ENCODE peak calls at places on chromosomes 12 and 14, in six cellular contexts. A is GM12865; O is HTR-8/SVneo; J is T-cell; S is CD4-positive, alpha-beta T cell; F is stimulated activated CD4-positive, alpha-beta T cell treated with anti-CD3 and anti-CD28 coated beads, Interleukin-1b, Interleukin-23, amount 100 ng/mL, for 24 hours. L is an unnamed sample.

GRCh38 chr12:76670776-76671175 is 93.1 kb upstream of the ZDHHC17 start:
- DNase-seq in A (no peak), O (peak; percentile 61), J (no peak), S (no peak), F (no peak), L (no peak)

GRCh38 chr14:22378181-22378580 is 210.8 kb downstream of the DAD1 start:
- DNase-seq in A (no peak), O (no peak), J (no peak), S (no peak), F (no peak), L (no peak)

GRCh38 chr12:118120579-118121363 is 15.2 kb upstream of the PEBP1 start:
- DNase-seq in A (peak; percentile 82), O (peak; percentile 89), J (peak; percentile 43), S (peak; percentile 46), F (peak; percentile 42), L (peak; percentile 64)

GRCh38 chr14:85527458-85527857 is 2.5 kb upstream of the FLRT2 start:
- DNase-seq in A (no peak), O (no peak), J (no peak), S (no peak), F (no peak), L (peak; percentile 79)

GRCh38 chr12:98939350-98939749 is 294.3 kb downstream of the APAF1 start:
- DNase-seq in A (peak; percentile 6), O (peak; percentile 2), J (no peak), S (no peak), F (no peak), L (peak; percentile 11)

GRCh38 chr12:127570793-127571360 is 696.1 kb upstream of the TMEM132C start:
- DNase-seq in A (no peak), O (no peak), J (no peak), S (no peak), F (no peak), L (no peak)

GRCh38 chr12:101424620-101425019 is 17.0 kb upstream of the ARL1 start:
- DNase-seq in A (no peak), O (no peak), J (no peak), S (no peak), F (no peak), L (no peak)

GRCh38 chr14:92600318-92601053 is 86.9 kb downstream of the RIN3 start:
- DNase-seq in A (peak; percentile 38), O (peak; percentile 80), J (no peak), S (no peak), F (no peak), L (no peak)

GRCh38 chr12:104049278-104050257 is at the start of gene GLT8D2:
- DNase-seq in A (no peak), O (peak; percentile 50), J (no peak), S (no peak), F (no peak), L (no peak)

GRCh38 chr12:52207895-52208294 is 16.1 kb upstream of the KRT80 start:
- DNase-seq in A (no peak), O (no peak), J (no peak), S (no peak), F (no peak), L (peak; percentile 75)

GRCh38 chr12:114396153-114396868 is 9.6 kb downstream of the TBX5 start:
- DNase-seq in A (no peak), O (no peak), J (no peak), S (no peak), F (no peak), L (no peak)

GRCh38 chr14:32422440-32422839 is 93.3 kb downstream of the AKAP6 start:
- DNase-seq in A (no peak), O (no peak), J (no peak), S (no peak), F (no peak), L (no peak)

GRCh38 chr12:127429556-127429955 is 837.4 kb upstream of the TMEM132C start:
- DNase-seq in A (no peak), O (no peak), J (no peak), S (no peak), F (no peak), L (no peak)